ENCODE peak calls at places on chromosomes 12 and 14, in ten cellular contexts. U is breast epithelium, M is HCT116, R is H54, Z is upper lobe of left lung, L is stomach, F is spleen, D is IMR-90, A is sigmoid colon, P is tibial nerve. E is an unnamed sample.

GRCh38 chr12:54412348-54412747 is 6.7 kb downstream of the ITGA5 start:
- DNase-seq in U (no peak), P (no peak), F (peak; percentile 70), A (peak; percentile 56), D (no peak), L (no peak), R (no peak), Z (no peak), M (no peak), E (no peak)

GRCh38 chr12:56271031-56271430 is 4.3 kb downstream of the COQ10A start:
- DNase-seq in P (no peak), M (no peak), Z (no peak), F (no peak), L (no peak), U (no peak), A (no peak), R (no peak), D (peak; percentile 31), E (peak; percentile 50)

GRCh38 chr12:89062996-89063395 is 289.3 kb downstream of the DUSP6 start:
- DNase-seq in M (no peak), F (no peak), D (no peak), P (no peak), L (no peak), U (no peak), A (no peak), R (no peak), Z (no peak), E (no peak)

GRCh38 chr14:68703093-68703492 is 89.8 kb downstream of the ZFP36L1 start:
- DNase-seq in M (no peak), P (no peak), A (peak; percentile 66), U (no peak), F (no peak), Z (peak; percentile 75), R (peak; percentile 73), D (peak; percentile 81), L (no peak), E (peak; percentile 71)

GRCh38 chr12:110776410-110776809 is 33.7 kb upstream of the PPP1CC start:
- DNase-seq in M (no peak), L (no peak), D (no peak), P (no peak), F (no peak), R (no peak), A (no peak), U (no peak), Z (no peak), E (no peak)

GRCh38 chr14:92105845-92106094 is 612 bp downstream of the ATXN3 start:
- DNase-seq in P (peak; percentile 57), R (peak; percentile 29), M (no peak), Z (peak; percentile 62), L (peak; percentile 38), D (no peak), U (peak; percentile 41), A (peak; percentile 82), F (peak; percentile 83), E (no peak)

GRCh38 chr14:99122521-99123125 is 149.4 kb downstream of the BCL11B start:
- DNase-seq in U (no peak), R (no peak), M (no peak), D (no peak), F (no peak), L (no peak), A (peak; percentile 10), Z (no peak), P (peak; percentile 0), E (no peak)

GRCh38 chr14:60509438-60510253 is 700 bp downstream of the SIX6 start:
- DNase-seq in F (no peak), U (no peak), Z (no peak), R (no peak), L (no peak), A (no peak), D (no peak), M (no peak), P (no peak), E (no peak)

GRCh38 chr12:60052483-60052882 is 456.7 kb downstream of the SLC16A7 start:
- DNase-seq in D (peak; percentile 13), A (no peak), Z (no peak), M (no peak), P (no peak), L (no peak), F (no peak), U (no peak), R (no peak), E (no peak)

GRCh38 chr12:118126119-118126757 is 9.7 kb upstream of the PEBP1 start:
- DNase-seq in U (peak; percentile 68), L (peak; percentile 93), Z (peak; percentile 72), M (no peak), P (no peak), R (no peak), D (no peak), F (peak; percentile 59), A (no peak), E (no peak)

GRCh38 chr12:78981-79380 is 12.4 kb downstream of the IQSEC3 start:
- DNase-seq in A (no peak), M (no peak), P (no peak), F (no peak), Z (no peak), D (no peak), L (no peak), U (no peak), R (no peak), E (no peak)

GRCh38 chr14:55333785-55334485 is 62.7 kb downstream of the FBXO34 start:
- DNase-seq in M (no peak), L (no peak), P (no peak), U (no peak), A (no peak), D (peak; percentile 81), R (no peak), Z (no peak), F (no peak), E (no peak)

GRCh38 chr14:99325591-99325990 is 53.6 kb upstream of the BCL11B start:
- DNase-seq in A (no peak), R (no peak), F (no peak), U (peak; percentile 5), D (no peak), L (no peak), Z (no peak), M (no peak), P (no peak), E (no peak)

GRCh38 chr14:100584056-100585031 is 2.9 kb downstream of the BEGAIN start:
- DNase-seq in A (peak; percentile 24), D (no peak), L (no peak), Z (no peak), F (peak; percentile 56), R (no peak), U (no peak), P (no peak), M (no peak), E (no peak)

GRCh38 chr14:52875707-52876106 is 75.1 kb downstream of the FERMT2 start:
- DNase-seq in M (no peak), Z (no peak), D (no peak), P (no peak), U (no peak), R (no peak), L (no peak), F (no peak), A (no peak), E (no peak)
- TF ChIP-seq POLR2A in M (no peak), Z (no peak), D (no peak), P (no peak), U (no peak), R (no peak), L (no peak), F (no peak), A (no peak), E (no peak)

DNA sequence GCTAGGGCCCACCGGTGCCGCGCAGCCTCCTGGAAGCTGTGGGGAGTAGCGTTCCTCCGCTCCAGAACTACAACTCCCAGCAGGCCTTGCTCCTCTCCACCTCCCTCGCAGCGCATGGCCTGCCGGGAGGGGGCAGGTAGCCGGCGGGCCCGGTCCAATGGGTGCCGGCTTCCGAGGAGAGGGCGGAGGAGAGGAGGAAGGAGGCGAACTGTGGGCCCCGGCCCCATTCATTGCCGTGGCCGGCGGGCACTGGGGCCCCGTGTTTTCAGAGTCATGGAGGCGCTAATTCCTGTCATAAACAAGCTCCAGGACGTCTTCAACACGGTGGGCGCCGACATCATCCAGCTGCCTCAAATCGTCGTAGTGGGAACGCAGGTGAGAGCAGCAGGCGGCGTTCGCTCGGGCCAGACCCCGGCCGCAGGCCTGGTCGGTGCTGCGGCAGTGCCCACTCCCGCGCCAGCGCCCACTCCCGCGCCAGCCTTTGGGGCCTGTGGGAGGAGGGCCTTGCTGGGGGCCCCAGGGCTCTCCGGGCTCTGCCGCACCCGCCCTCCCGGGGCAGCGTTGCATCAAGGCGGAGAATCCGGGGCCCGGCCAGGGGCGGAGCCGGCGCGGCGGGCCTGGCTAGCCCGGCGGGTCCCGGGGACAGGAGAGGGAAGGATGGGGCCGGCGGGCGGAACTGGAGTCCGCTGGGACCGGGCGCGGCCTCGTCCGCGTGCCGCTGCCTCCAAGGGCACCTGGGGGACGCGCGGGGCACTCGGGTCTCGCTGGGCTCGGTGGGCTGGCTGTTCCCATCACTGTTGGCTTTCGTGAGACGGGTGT is at the start of gene DNM1L:
- DNase-seq in P (peak; percentile 85), U (peak; percentile 91), D (peak; percentile 96), L (peak; percentile 94), R (peak; percentile 91), M (peak; percentile 92), A (peak; percentile 97), Z (peak; percentile 97), F (peak; percentile 99), E (peak; percentile 96)
- TF ChIP-seq POLR2A in P (peak; percentile 87), U (no peak), D (peak; percentile 94), L (no peak), R (peak; percentile 92), M (peak; percentile 83), A (peak; percentile 67), Z (peak; percentile 83), F (peak; percentile 53), E (peak; percentile 90)

DNA sequence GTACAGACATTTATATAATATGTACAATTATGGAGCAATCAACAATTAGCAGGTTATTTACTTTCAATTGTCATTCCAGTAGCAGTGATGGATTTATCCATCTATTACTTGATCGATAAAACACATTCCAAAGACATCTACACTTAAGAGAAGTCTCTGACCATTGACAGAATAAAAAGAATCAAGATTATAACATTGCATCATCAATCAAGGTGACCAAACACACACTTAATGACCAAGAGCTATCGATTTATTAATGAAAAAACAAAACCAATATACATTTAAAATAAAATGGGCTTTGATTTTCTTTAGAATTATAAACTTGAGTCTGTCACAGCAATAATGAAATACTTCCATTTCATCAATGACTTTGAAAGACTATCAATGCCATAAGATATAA is 170.2 kb upstream of the CDKN3 start:
- DNase-seq in Z (no peak), R (no peak), P (no peak), L (no peak), M (no peak), U (no peak), D (no peak), A (no peak), F (no peak), E (no peak)
- TF ChIP-seq POLR2A in Z (no peak), R (no peak), P (no peak), L (no peak), M (no peak), U (no peak), D (no peak), A (no peak), F (no peak), E (no peak)

DNA sequence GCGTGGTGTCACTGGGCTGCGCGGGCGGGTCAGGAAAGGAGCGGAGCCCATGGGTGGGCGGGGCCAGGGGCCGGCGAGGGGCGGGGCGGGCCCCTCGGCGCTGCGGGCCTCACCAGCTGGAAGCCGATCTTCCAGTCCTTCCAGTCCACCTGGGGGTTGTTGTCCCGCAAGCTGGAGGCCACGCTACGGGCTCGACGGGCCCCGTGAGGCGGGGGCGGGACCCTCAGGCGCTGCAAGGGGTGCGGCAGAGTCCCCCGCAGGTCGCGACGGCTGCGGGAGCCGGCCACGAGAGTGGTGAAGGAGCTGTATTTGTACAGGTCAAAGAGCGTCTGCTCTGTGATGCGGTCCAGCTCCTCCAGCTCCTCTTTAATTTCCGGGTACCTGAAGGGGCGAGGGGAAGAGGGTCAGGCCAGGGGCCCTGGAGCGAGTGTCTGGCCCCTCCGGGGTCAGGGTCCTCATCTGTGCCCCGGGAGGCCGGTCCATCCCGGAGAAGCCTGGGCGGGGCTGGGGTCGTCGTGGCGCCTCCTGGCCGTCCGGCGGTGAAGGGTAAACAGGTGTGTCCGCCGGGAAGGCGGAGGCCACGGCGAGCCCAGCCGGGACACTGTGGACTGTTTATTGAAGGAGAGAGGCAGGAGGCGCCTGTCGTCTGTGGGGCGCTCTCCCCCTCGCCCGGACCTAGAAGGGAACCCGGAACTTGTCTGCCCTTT is 11.9 kb downstream of the SCNN1A start:
- DNase-seq in R (peak; percentile 74), P (no peak), M (no peak), U (no peak), Z (peak; percentile 82), L (peak; percentile 84), D (peak; percentile 28), A (peak; percentile 91), F (peak; percentile 91), E (peak; percentile 97)
- TF ChIP-seq POLR2A in R (no peak), P (peak; percentile 61), M (peak; percentile 46), U (peak; percentile 52), Z (peak; percentile 78), L (no peak), D (no peak), A (no peak), F (no peak), E (peak; percentile 77)

E was measured in A549.